ENCODE peak calls at places on chromosome 10, in four cellular contexts. N is A673, A is fibroblast of lung, J is PC-3. K is an unnamed sample. For H3K4me1, the result is how much of the 10 kb centered on the place peaks cover.

GRCh38 chr10:26554246-26554645 is 116.1 kb downstream of the APBB1IP start:
- DNase-seq in J (no peak), A (no peak), N (no peak), K (no peak)

GRCh38 chr10:118944959-118945622 is 84.4 kb upstream of the NANOS1 start:
- DNase-seq in A (no peak), N (no peak), J (no peak), K (no peak)

GRCh38 chr10:119896937-119897336 is 4.4 kb downstream of the SEC23IP start:
- DNase-seq in N (no peak), J (peak), A (peak), K (no peak)

GRCh38 chr10:71683301-71683700 is 36.3 kb downstream of the C10orf105 start:
- DNase-seq in J (no peak), A (no peak), N (no peak), K (no peak)

GRCh38 chr10:43861966-43862751 is 213.5 kb upstream of the ZNF32 start:
- DNase-seq in N (no peak), A (peak), J (peak), K (no peak)

GRCh38 chr10:71176661-71177060 is 35.7 kb upstream of the UNC5B start:
- DNase-seq in N (no peak), J (no peak), A (no peak), K (no peak)

GRCh38 chr10:11066520-11066919 is 48.8 kb downstream of the CELF2 start:
- DNase-seq in J (no peak), A (no peak), N (no peak), K (no peak)

GRCh38 chr10:126430512-126430911 is 42.2 kb upstream of the ADAM12 start:
- DNase-seq in J (no peak), A (no peak), N (no peak), K (no peak)

GRCh38 chr10:60235001-60235400 is 154.7 kb downstream of the ANK3 start:
- DNase-seq in N (peak), J (peak), A (peak), K (no peak)

GRCh38 chr10:113916053-113916452 is 61.6 kb downstream of the NHLRC2 start:
- DNase-seq in N (no peak), J (peak), A (no peak), K (no peak)

GRCh38 chr10:88544140-88544870 is 38.8 kb downstream of the RNLS start:
- DNase-seq in A (no peak), J (no peak), N (no peak), K (no peak)

GRCh38 chr10:8092428-8092827 is 37.9 kb downstream of the GATA3 start:
- DNase-seq in J (peak), N (no peak), A (no peak), K (no peak)

GRCh38 chr10:90958781-90959180 is 37.9 kb upstream of the ANKRD1 start:
- DNase-seq in N (no peak), A (peak), J (peak), K (no peak)

GRCh38 chr10:4008676-4009382 is 223.8 kb upstream of the KLF6 start:
- DNase-seq in N (no peak), A (no peak), J (no peak), K (no peak)

GRCh38 chr10:116989439-116989838 is 15.5 kb downstream of the SHTN1 start:
- DNase-seq in N (no peak), J (no peak), A (no peak), K (no peak)

GRCh38 chr10:34715511-34716187 is 99.4 kb downstream of the PARD3 start:
- DNase-seq in N (no peak), J (no peak), A (no peak), K (no peak)

GRCh38 chr10:58570979-58571378 is 58.3 kb downstream of the BICC1 start:
- DNase-seq in N (no peak), J (no peak), A (no peak), K (no peak)

GRCh38 chr10:11849272-11849671 is 26.1 kb downstream of the PROSER2 start:
- DNase-seq in J (no peak), N (no peak), A (no peak), K (no peak)

GRCh38 chr10:65779985-65780384 is 1145.9 kb upstream of the LRRTM3 start:
- DNase-seq in A (no peak), J (no peak), N (no peak), K (no peak)

GRCh38 chr10:11824825-11825224 is 1.7 kb downstream of the PROSER2 start:
- DNase-seq in A (no peak), N (no peak), J (peak), K (no peak)

GRCh38 chr10:73810735-73811465 is 498 bp downstream of the NDST2 start:
- DNase-seq in J (peak), A (no peak), N (peak), K (no peak)

GRCh38 chr10:113007343-113007771 is 57.3 kb downstream of the TCF7L2 start:
- DNase-seq in J (no peak), N (no peak), A (no peak), K (no peak)

GRCh38 chr10:14016942-14017341 is 313.8 kb downstream of the FRMD4A start:
- DNase-seq in J (no peak), N (no peak), A (no peak), K (no peak)

GRCh38 chr10:9239298-9239697 is 1184.8 kb downstream of the GATA3 start:
- DNase-seq in J (no peak), A (no peak), N (peak), K (no peak)

GRCh38 chr10:122571892-122572291 is 11.3 kb downstream of the DMBT1 start:
- DNase-seq in J (no peak), N (no peak), A (no peak), K (no peak)

GRCh38 chr10:107806006-107806405 is 641.5 kb upstream of the SORCS1 start:
- DNase-seq in A (no peak), J (no peak), N (no peak), K (no peak)

GRCh38 chr10:11160982-11161554 is 143.4 kb downstream of the CELF2 start:
- DNase-seq in J (no peak), N (no peak), A (no peak), K (no peak)

GRCh38 chr10:102515724-102516123 is 12.0 kb downstream of the SUFU start:
- DNase-seq in J (no peak), N (no peak), A (no peak), K (no peak)

GRCh38 chr10:77919713-77920108 is 6.8 kb downstream of the DLG5 start:
- DNase-seq in J (peak), N (peak), A (peak), K (peak)

GRCh38 chr10:34613491-34613890 is 201.6 kb downstream of the PARD3 start:
- DNase-seq in N (peak), J (no peak), A (no peak), K (no peak)

GRCh38 chr10:121088524-121088923 is 237.4 kb downstream of the WDR11 start:
- DNase-seq in J (peak), A (no peak), N (peak), K (no peak)

GRCh38 chr10:75505840-75506506 is 74.5 kb downstream of the LRMDA start:
- DNase-seq in A (no peak), J (no peak), N (no peak), K (no peak)

GRCh38 chr10:126927799-126928198 is 22.6 kb downstream of the DOCK1 start:
- DNase-seq in N (no peak), J (no peak), A (no peak), K (no peak)

GRCh38 chr10:5588603-5589002 is 63.8 kb downstream of the CALML3 start:
- DNase-seq in N (no peak), J (no peak), A (no peak), K (no peak)

GRCh38 chr10:119973261-119973660 is 80.7 kb downstream of the SEC23IP start:
- DNase-seq in J (peak), N (peak), A (no peak), K (no peak)

GRCh38 chr10:129949411-129950335 is 14.4 kb downstream of the EBF3 start:
- DNase-seq in J (no peak), N (peak), A (peak), K (no peak)

DNA sequence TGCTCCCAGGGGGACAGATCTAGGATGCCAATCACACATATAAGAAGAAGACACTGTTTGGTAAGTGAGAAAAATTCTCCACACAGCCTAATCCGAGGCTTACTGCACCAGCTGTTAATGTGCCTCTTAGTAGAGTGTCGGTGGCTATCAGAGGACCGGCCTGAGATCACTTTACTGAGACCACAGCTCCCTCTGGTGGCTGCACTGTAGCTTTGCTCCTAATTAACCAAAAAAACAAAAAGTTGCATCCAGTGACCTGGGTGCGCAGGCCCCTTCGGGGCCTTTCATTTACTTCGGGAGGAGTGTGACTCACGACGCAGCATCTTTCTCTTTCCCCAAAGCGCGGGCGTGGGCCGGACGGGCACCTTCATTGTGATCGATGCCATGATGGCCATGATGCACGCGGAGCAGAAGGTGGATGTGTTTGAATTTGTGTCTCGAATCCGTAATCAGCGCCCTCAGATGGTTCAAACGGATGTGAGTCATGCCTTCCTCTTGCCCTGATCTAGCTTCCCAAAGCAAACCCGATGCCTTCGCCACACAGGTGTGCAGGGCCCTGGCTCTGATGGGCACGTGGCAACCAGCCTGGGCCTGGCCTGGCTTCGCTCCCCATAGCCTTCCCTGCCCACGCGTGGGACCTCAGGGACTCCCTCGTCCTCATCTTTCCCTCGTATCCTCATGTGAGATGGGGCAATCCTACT is 56.7 kb downstream of the MKI67 start:
- DNase-seq in J (peak), A (peak), N (peak), K (no peak)
- H3K4me1 ChIP-seq in J (under half), A (under half), N (under half), K (under half)

GRCh38 chr10:49394933-49395740 is 752 bp downstream of the DRGX start:
- DNase-seq in N (no peak), A (no peak), J (peak), K (no peak)

GRCh38 chr10:49395741-49396665 is at the start of gene DRGX:
- DNase-seq in A (no peak), N (peak), J (no peak), K (no peak)

GRCh38 chr10:49398000-49398861 is 2.3 kb upstream of the DRGX start:
- DNase-seq in J (peak), A (peak), N (peak), K (no peak)

GRCh38 chr10:49397036-49397999 is 1.4 kb upstream of the DRGX start:
- DNase-seq in J (no peak), A (no peak), N (no peak), K (no peak)

GRCh38 chr10:49396666-49396999 is 744 bp upstream of the DRGX start:
- DNase-seq in N (no peak), A (no peak), J (no peak), K (no peak)
- TF ChIP-seq EZH2 in N (peak), A (no peak), J (no peak), K (no peak)

GRCh38 chr10:86943316-86944030 is 13.9 kb downstream of the MMRN2 start:
- DNase-seq in J (no peak), A (no peak), N (no peak), K (no peak)

GRCh38 chr10:86941991-86942421 is 15.4 kb downstream of the MMRN2 start:
- DNase-seq in J (no peak), N (no peak), A (no peak), K (no peak)

GRCh38 chr10:86940677-86941076 is 16.7 kb downstream of the MMRN2 start:
- DNase-seq in J (no peak), N (no peak), A (no peak), K (no peak)

GRCh38 chr10:86942441-86943315 is 14.7 kb downstream of the MMRN2 start:
- DNase-seq in J (no peak), A (no peak), N (no peak), K (no peak)

GRCh38 chr10:86941426-86941825 is 16.0 kb downstream of the MMRN2 start:
- DNase-seq in J (no peak), A (no peak), N (no peak), K (no peak)
- H3K4me1 ChIP-seq in J (under half), A (under half), N (under half), K (under half)

GRCh38 chr10:100866010-100866409 is 46.8 kb upstream of the SLF2 start:
- DNase-seq in A (no peak), J (no peak), N (peak), K (no peak)
- TF ChIP-seq EZH2 in A (no peak), J (no peak), N (no peak), K (no peak)